ENCODE peak calls at places on chromosomes 1 and 21, in six cellular contexts. W is NCI-H1694; G is stimulated activated effector memory CD8-positive, alpha-beta T cell treated with anti-CD3 and anti-CD28 coated beads, Interleukin-12 subunit alpha, Interleukin-12 subunit beta, amount 100 ng/mL, for 72 hours; H is T-cell; C is activated naive CD4-positive, alpha-beta T cell; Z is AG08395. B is an unnamed sample.

GRCh38 chr1:24324903-24325302 is 5.7 kb downstream of the GRHL3 start:
- DNase-seq in W (no peak), G (no peak), H (no peak), C (no peak), Z (no peak), B (no peak)

GRCh38 chr1:46581685-46582455 is 22.2 kb downstream of the MKNK1 start:
- DNase-seq in W (no peak), G (peak), H (no peak), C (no peak), Z (no peak), B (no peak)

GRCh38 chr1:47438321-47439150 is 692 bp downstream of the FOXD2 start:
- DNase-seq in W (no peak), G (peak), H (peak), C (peak), Z (no peak), B (no peak)

GRCh38 chr21:44521928-44522752 is 17.9 kb downstream of the KRTAP10-1 start:
- DNase-seq in W (no peak), G (no peak), H (no peak), C (no peak), Z (no peak), B (no peak)

GRCh38 chr1:89743788-89744187 is 77.0 kb upstream of the LRRC8D start:
- DNase-seq in W (no peak), G (no peak), H (no peak), C (no peak), Z (no peak), B (no peak)

GRCh38 chr1:228272831-228273571 is 65.2 kb downstream of the OBSCN start:
- DNase-seq in W (no peak), G (peak), H (peak), C (no peak), Z (no peak), B (no peak)

GRCh38 chr1:34166191-34167090 is 1.4 kb upstream of the CSMD2 start:
- DNase-seq in W (no peak), G (no peak), H (no peak), C (no peak), Z (peak), B (no peak)

GRCh38 chr1:159532922-159533321 is 2.9 kb downstream of the OR10J5 start:
- DNase-seq in W (no peak), G (no peak), H (no peak), C (no peak), Z (no peak), B (no peak)

GRCh38 chr1:204866051-204866596 is 4.5 kb upstream of the NFASC start:
- DNase-seq in W (no peak), G (no peak), H (no peak), C (no peak), Z (no peak), B (no peak)

GRCh38 chr1:46317323-46317722 is 13.8 kb downstream of the UQCRH start:
- DNase-seq in W (no peak), G (no peak), H (no peak), C (no peak), Z (no peak), B (no peak)

GRCh38 chr1:191279266-191279800 is 801.7 kb upstream of the BRINP3 start:
- DNase-seq in W (no peak), G (no peak), H (no peak), C (no peak), Z (no peak), B (no peak)

GRCh38 chr1:96559181-96559580 is 162.4 kb upstream of the PTBP2 start:
- DNase-seq in W (no peak), G (no peak), H (no peak), C (no peak), Z (no peak), B (no peak)

GRCh38 chr1:156841289-156841855 is 17.5 kb downstream of the INSRR start:
- DNase-seq in W (no peak), G (no peak), H (no peak), C (no peak), Z (no peak), B (no peak)

GRCh38 chr1:160342953-160343869 is at the start of the genes COPA and NCSTN:
- DNase-seq in W (peak), G (peak), H (peak), C (peak), Z (peak), B (peak)

B was measured in thoracic aorta.